ENCODE peak calls at places on chromosomes 12 and 14, in six cellular contexts. One of them, this sample, is unnamed.

GRCh38 chr12:50061946-50062725 is 4.7 kb downstream of the ASIC1 start:
- DNase-seq in A549: no peak
- DNase-seq in GM12878: no peak
- DNase-seq in K562: no peak
- DNase-seq in HepG2: no peak
- DNase-seq in endothelial cell of umbilical vein: no peak
- DNase-seq in this sample: peak; percentile 37

GRCh38 chr12:90027889-90028570 is 319.4 kb upstream of the ATP2B1 start:
- DNase-seq in GM12878: no peak
- DNase-seq in HepG2: no peak
- DNase-seq in K562: no peak
- DNase-seq in endothelial cell of umbilical vein: no peak
- DNase-seq in A549: no peak
- DNase-seq in this sample: no peak

GRCh38 chr14:35196571-35196970 is 74.2 kb downstream of the PRORP start:
- DNase-seq in A549: peak; percentile 35
- DNase-seq in endothelial cell of umbilical vein: peak; percentile 6
- DNase-seq in HepG2: no peak
- DNase-seq in GM12878: no peak
- DNase-seq in K562: no peak
- DNase-seq in this sample: no peak

GRCh38 chr14:102507891-102508312 is 1.7 kb downstream of the ANKRD9 start:
- DNase-seq in endothelial cell of umbilical vein: no peak
- DNase-seq in GM12878: no peak
- DNase-seq in HepG2: no peak
- DNase-seq in K562: no peak
- DNase-seq in A549: peak; percentile 29
- DNase-seq in this sample: no peak

GRCh38 chr12:122834921-122835692 is at the start of gene HIP1R:
- DNase-seq in HepG2: no peak
- DNase-seq in GM12878: no peak
- DNase-seq in A549: peak; percentile 49
- DNase-seq in endothelial cell of umbilical vein: peak; percentile 34
- DNase-seq in K562: peak; percentile 93
- DNase-seq in this sample: peak; percentile 63

GRCh38 chr14:105602799-105603763 is 76.7 kb downstream of the TMEM121 start:
- DNase-seq in endothelial cell of umbilical vein: no peak
- DNase-seq in K562: no peak
- DNase-seq in A549: no peak
- DNase-seq in HepG2: no peak
- DNase-seq in GM12878: no peak
- DNase-seq in this sample: no peak

GRCh38 chr14:34522496-34522895 is 17.0 kb downstream of the EAPP start:
- DNase-seq in GM12878: no peak
- DNase-seq in K562: no peak
- DNase-seq in HepG2: no peak
- DNase-seq in A549: no peak
- DNase-seq in endothelial cell of umbilical vein: peak; percentile 87
- DNase-seq in this sample: no peak

GRCh38 chr12:5548152-5548933 is 116.4 kb downstream of the NTF3 start:
- DNase-seq in GM12878: no peak
- DNase-seq in A549: no peak
- DNase-seq in K562: no peak
- DNase-seq in HepG2: no peak
- DNase-seq in endothelial cell of umbilical vein: peak; percentile 10
- DNase-seq in this sample: no peak

GRCh38 chr14:61889914-61890351 is 127.7 kb downstream of the SNAPC1 start:
- DNase-seq in endothelial cell of umbilical vein: no peak
- DNase-seq in GM12878: peak; percentile 81
- DNase-seq in HepG2: no peak
- DNase-seq in K562: no peak
- DNase-seq in A549: no peak
- DNase-seq in this sample: peak; percentile 24

GRCh38 chr14:81137316-81137715 is 83.4 kb downstream of the GTF2A1 start:
- DNase-seq in HepG2: no peak
- DNase-seq in A549: peak; percentile 41
- DNase-seq in GM12878: no peak
- DNase-seq in K562: no peak
- DNase-seq in endothelial cell of umbilical vein: no peak
- DNase-seq in this sample: no peak

DNA sequence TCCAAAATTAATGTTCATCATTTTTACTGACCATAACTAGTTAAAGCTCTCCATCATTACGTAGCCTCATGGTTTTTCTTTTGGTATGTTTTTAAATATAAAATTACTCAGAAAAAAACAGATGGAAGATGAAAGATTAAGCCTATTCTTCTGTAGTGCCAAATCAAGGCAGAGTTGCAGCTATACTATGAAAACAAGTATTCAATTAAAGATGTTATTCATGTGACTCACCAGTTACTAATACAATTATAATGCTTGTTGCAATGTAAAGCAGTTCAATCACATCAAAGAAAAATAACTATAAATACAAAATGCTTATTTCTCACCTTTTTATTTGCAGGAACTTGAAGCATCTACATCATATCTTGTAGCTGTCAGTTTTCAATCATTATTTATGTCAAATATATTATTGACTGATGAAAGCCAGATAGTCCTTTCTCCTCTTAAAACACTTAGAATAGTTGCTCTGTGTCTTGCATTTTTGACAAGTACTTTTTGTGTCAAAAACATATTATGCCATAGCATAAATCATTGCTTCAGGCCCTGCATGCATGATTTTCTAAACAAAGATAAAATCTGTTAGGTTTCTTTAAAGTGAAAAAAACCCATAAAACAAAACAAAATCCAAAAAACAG is 36.0 kb upstream of the TRHDE start:
- DNase-seq in GM12878: no peak
- DNase-seq in endothelial cell of umbilical vein: no peak
- DNase-seq in K562: no peak
- DNase-seq in HepG2: no peak
- DNase-seq in A549: no peak
- DNase-seq in this sample: no peak
- TF ChIP-seq MYC in GM12878: no peak
- TF ChIP-seq MYC in endothelial cell of umbilical vein: no peak
- TF ChIP-seq MYC in K562: no peak
- TF ChIP-seq MYC in HepG2: no peak
- TF ChIP-seq MYC in A549: no peak
- TF ChIP-seq MYC in this sample: no peak

GRCh38 chr12:7092229-7092985 is at the start of gene C1R:
- DNase-seq in K562: peak; percentile 58
- DNase-seq in A549: peak; percentile 72
- DNase-seq in GM12878: no peak
- DNase-seq in endothelial cell of umbilical vein: peak; percentile 67
- DNase-seq in HepG2: peak; percentile 48
- DNase-seq in this sample: peak; percentile 61
- H3K4me3 ChIP-seq in K562: no peak within 1 kb of the TSS
- H3K4me3 ChIP-seq in A549: peak within 1 kb of the TSS; percentile 37
- H3K4me3 ChIP-seq in GM12878: peak within 1 kb of the TSS; percentile 72
- H3K4me3 ChIP-seq in endothelial cell of umbilical vein: peak within 1 kb of the TSS; percentile 64
- H3K4me3 ChIP-seq in HepG2: peak within 1 kb of the TSS; percentile 53
- H3K4me3 ChIP-seq in this sample: no peak within 1 kb of the TSS

GRCh38 chr14:55130194-55130550 is 1.1 kb downstream of the LGALS3 start:
- DNase-seq in endothelial cell of umbilical vein: no peak
- DNase-seq in A549: peak; percentile 51
- DNase-seq in K562: no peak
- DNase-seq in GM12878: no peak
- DNase-seq in HepG2: peak; percentile 34
- DNase-seq in this sample: no peak

GRCh38 chr14:55129086-55129427 is at the start of gene LGALS3:
- DNase-seq in K562: peak; percentile 80
- DNase-seq in endothelial cell of umbilical vein: peak; percentile 23
- DNase-seq in A549: peak; percentile 56
- DNase-seq in GM12878: no peak
- DNase-seq in HepG2: no peak
- DNase-seq in this sample: peak; percentile 72

GRCh38 chr14:55127491-55127951 is 1.5 kb upstream of the LGALS3 start:
- DNase-seq in endothelial cell of umbilical vein: no peak
- DNase-seq in A549: peak; percentile 61
- DNase-seq in K562: no peak
- DNase-seq in GM12878: no peak
- DNase-seq in HepG2: no peak
- DNase-seq in this sample: peak; percentile 64

GRCh38 chr14:55128386-55129085 is 516 bp upstream of the LGALS3 start:
- DNase-seq in HepG2: no peak
- DNase-seq in GM12878: no peak
- DNase-seq in endothelial cell of umbilical vein: no peak
- DNase-seq in A549: no peak
- DNase-seq in K562: no peak
- DNase-seq in this sample: no peak

DNA sequence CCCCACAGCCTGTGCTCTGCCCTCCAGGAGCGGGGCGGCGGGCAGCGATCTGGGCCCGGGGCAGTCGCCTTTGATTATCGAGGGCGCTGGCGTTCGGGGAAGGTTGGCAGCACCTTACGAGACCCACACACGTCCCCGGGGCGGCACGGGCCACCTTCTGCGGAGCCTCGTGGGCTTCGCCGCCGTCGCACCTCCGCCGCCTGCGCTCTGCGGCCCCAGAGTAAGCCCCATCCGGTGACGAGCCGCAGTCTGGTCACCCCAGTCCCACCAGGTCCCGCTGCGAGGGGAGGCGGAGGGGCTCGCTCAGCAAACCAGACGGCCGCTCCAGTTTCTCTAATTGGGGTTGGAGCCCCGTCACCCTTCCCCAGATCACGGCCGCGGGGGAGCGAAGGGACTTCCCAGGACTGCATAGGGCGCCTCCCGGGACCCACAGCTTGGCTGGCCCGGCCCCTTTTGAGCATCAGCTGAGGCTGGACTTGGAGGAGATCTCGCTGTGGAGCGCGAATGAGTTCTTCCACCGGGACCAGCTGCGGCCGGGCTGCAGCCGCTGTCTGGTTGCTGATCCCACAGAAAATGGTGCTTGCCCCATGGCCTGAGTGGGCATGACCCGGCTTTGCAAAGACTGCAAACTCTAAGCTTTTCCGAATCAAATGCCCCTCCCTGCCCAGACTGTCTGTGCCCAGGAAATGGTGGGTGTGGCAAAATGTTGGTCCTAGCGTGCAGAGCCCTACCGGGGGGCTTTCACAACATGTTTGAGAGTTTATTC is 559 bp downstream of the LGALS3 start:
- DNase-seq in A549: peak; percentile 72
- DNase-seq in GM12878: no peak
- DNase-seq in HepG2: peak; percentile 29
- DNase-seq in K562: peak; percentile 18
- DNase-seq in endothelial cell of umbilical vein: peak; percentile 61
- DNase-seq in this sample: peak; percentile 66
- TF ChIP-seq POLR2A in A549: no peak
- TF ChIP-seq POLR2A in GM12878: peak; percentile 71
- TF ChIP-seq POLR2A in HepG2: peak; percentile 27
- TF ChIP-seq POLR2A in K562: no peak
- TF ChIP-seq POLR2A in endothelial cell of umbilical vein: no peak
- TF ChIP-seq POLR2A in this sample: no peak

GRCh38 chr14:54221432-54221803 is 175.4 kb upstream of the CDKN3 start:
- DNase-seq in A549: no peak
- DNase-seq in K562: no peak
- DNase-seq in GM12878: no peak
- DNase-seq in HepG2: no peak
- DNase-seq in endothelial cell of umbilical vein: no peak
- DNase-seq in this sample: no peak

GRCh38 chr14:54220697-54221431 is 175.9 kb upstream of the CDKN3 start:
- DNase-seq in A549: no peak
- DNase-seq in GM12878: no peak
- DNase-seq in K562: no peak
- DNase-seq in endothelial cell of umbilical vein: no peak
- DNase-seq in HepG2: no peak
- DNase-seq in this sample: no peak

GRCh38 chr14:54219281-54220121 is 177.3 kb upstream of the CDKN3 start:
- DNase-seq in K562: no peak
- DNase-seq in A549: no peak
- DNase-seq in endothelial cell of umbilical vein: no peak
- DNase-seq in HepG2: no peak
- DNase-seq in GM12878: no peak
- DNase-seq in this sample: no peak

GRCh38 chr14:54221971-54222370 is 174.8 kb upstream of the CDKN3 start:
- DNase-seq in GM12878: no peak
- DNase-seq in A549: no peak
- DNase-seq in K562: no peak
- DNase-seq in endothelial cell of umbilical vein: no peak
- DNase-seq in HepG2: no peak
- DNase-seq in this sample: no peak

DNA sequence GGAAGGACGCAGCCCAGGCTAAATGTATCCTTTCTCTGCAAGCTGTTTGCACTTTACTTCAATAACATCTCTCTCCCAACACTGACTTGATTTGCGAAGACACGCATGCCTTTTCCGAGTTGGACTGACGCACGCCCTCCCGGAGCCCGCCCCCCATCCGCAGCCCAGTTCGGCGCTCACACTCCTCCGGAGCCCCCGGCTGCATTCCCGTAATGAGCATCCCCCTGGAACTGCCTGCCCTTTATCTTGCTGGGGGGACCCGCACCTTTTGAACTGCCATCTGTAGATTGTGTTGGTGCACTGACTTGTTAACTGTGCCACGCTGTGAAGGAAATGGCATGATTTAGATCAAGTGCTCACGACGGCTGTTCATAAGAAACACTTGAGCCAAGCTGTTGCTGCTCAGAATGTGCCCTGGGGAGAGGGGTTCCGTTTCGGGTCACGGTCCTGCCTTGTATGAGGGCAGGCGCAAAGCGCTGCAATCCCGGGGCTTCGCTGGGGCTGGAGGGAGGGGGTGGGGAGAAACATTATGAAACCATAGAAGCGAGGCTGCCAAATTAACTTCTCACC is 176.6 kb upstream of the CDKN3 start:
- DNase-seq in GM12878: no peak
- DNase-seq in A549: no peak
- DNase-seq in endothelial cell of umbilical vein: peak; percentile 19
- DNase-seq in HepG2: no peak
- DNase-seq in K562: no peak
- DNase-seq in this sample: no peak
- TF ChIP-seq MYC in GM12878: no peak
- TF ChIP-seq MYC in A549: no peak
- TF ChIP-seq MYC in endothelial cell of umbilical vein: no peak
- TF ChIP-seq MYC in HepG2: no peak
- TF ChIP-seq MYC in K562: no peak
- TF ChIP-seq MYC in this sample: no peak